ENCODE peak calls at places on chromosomes 4 and X, in seven cellular contexts. T, I, F, W, O, B and L are unnamed samples.

GRCh38 chr4:175246941-175247340 is 328.8 kb downstream of the ADAM29 start:
- DNase-seq in T (no peak), I (no peak), F (no peak), W (no peak), O (no peak), B (no peak), L (no peak)

GRCh38 chr4:179871726-179872125 is 2371.5 kb upstream of the TENM3 start:
- DNase-seq in T (no peak), I (no peak), F (no peak), W (no peak), O (no peak), B (no peak), L (no peak)

GRCh38 chr4:114563536-114564315 is 34.9 kb upstream of the UGT8 start:
- DNase-seq in T (no peak), I (no peak), F (no peak), W (no peak), O (no peak), B (no peak), L (no peak)

GRCh38 chr4:64781737-64782326 is 372.6 kb upstream of the TECRL start:
- DNase-seq in T (peak; percentile 7), I (peak; percentile 16), F (peak; percentile 2), W (no peak), O (no peak), B (no peak), L (peak; percentile 13)

GRCh38 chrX:143664302-143664701 is 28.4 kb upstream of the SLITRK4 start:
- DNase-seq in T (peak; percentile 4), I (no peak), F (peak; percentile 11), W (no peak), O (no peak), B (no peak), L (no peak)

GRCh38 chrX:6941041-6941440 is 206.5 kb upstream of the STS start:
- DNase-seq in T (no peak), I (no peak), F (no peak), W (no peak), O (no peak), B (no peak), L (no peak)

GRCh38 chrX:99077099-99077498 is 1333.0 kb downstream of the PCDH19 start:
- DNase-seq in T (no peak), I (no peak), F (no peak), W (no peak), O (no peak), B (no peak), L (no peak)

GRCh38 chr4:30716671-30717207 is 3.4 kb upstream of the PCDH7 start:
- DNase-seq in T (no peak), I (no peak), F (no peak), W (no peak), O (no peak), B (no peak), L (no peak)

GRCh38 chr4:140926672-140927071 is 170.5 kb upstream of the TBC1D9 start:
- DNase-seq in T (no peak), I (no peak), F (no peak), W (no peak), O (no peak), B (no peak), L (no peak)

GRCh38 chr4:45036677-45037076 is 310.3 kb upstream of the GNPDA2 start:
- DNase-seq in T (no peak), I (no peak), F (no peak), W (no peak), O (no peak), B (no peak), L (no peak)

GRCh38 chr4:31467781-31468180 is 747.6 kb downstream of the PCDH7 start:
- DNase-seq in T (no peak), I (no peak), F (no peak), W (no peak), O (no peak), B (no peak), L (no peak)

GRCh38 chrX:16774746-16775145 is 11.5 kb upstream of the TXLNG start:
- DNase-seq in T (no peak), I (no peak), F (no peak), W (no peak), O (no peak), B (no peak), L (no peak)

GRCh38 chr4:184028571-184028996 is 123.5 kb downstream of the STOX2 start:
- DNase-seq in T (no peak), I (no peak), F (no peak), W (no peak), O (no peak), B (no peak), L (no peak)

GRCh38 chr4:11424000-11424399 is 4.7 kb downstream of the HS3ST1 start:
- DNase-seq in T (peak; percentile 40), I (peak; percentile 39), F (peak; percentile 53), W (no peak), O (no peak), B (no peak), L (no peak)

GRCh38 chrX:83535417-83536244 is 27.5 kb downstream of the POU3F4 start:
- DNase-seq in T (no peak), I (no peak), F (no peak), W (peak; percentile 2), O (no peak), B (no peak), L (no peak)

GRCh38 chr4:108763226-108763593 is 357 bp upstream of the ETNPPL start:
- DNase-seq in T (peak; percentile 40), I (no peak), F (no peak), W (no peak), O (no peak), B (no peak), L (no peak)

GRCh38 chr4:74752798-74753197 is 41.5 kb downstream of the BTC start:
- DNase-seq in T (no peak), I (no peak), F (no peak), W (no peak), O (no peak), B (no peak), L (no peak)

GRCh38 chr4:159175165-159175988 is 72.5 kb downstream of the RAPGEF2 start:
- DNase-seq in T (peak; percentile 88), I (peak; percentile 77), F (peak; percentile 48), W (peak; percentile 73), O (peak; percentile 80), B (peak; percentile 57), L (peak; percentile 74)
- H3K4me3 ChIP-seq in T (no peak overlapping the region), I (no peak overlapping the region), F (peak overlapping the region; percentile 40), W (peak overlapping the region; percentile 60), O (no peak overlapping the region), B (no peak overlapping the region), L (no peak overlapping the region)

GRCh38 chr4:36024901-36025610 is 219.3 kb downstream of the ARAP2 start:
- DNase-seq in T (no peak), I (no peak), F (no peak), W (no peak), O (peak; percentile 28), B (no peak), L (no peak)
- TF ChIP-seq SIN3A in T (no peak), I (no peak), F (no peak), W (no peak), O (no peak), B (no peak), L (no peak)

DNA sequence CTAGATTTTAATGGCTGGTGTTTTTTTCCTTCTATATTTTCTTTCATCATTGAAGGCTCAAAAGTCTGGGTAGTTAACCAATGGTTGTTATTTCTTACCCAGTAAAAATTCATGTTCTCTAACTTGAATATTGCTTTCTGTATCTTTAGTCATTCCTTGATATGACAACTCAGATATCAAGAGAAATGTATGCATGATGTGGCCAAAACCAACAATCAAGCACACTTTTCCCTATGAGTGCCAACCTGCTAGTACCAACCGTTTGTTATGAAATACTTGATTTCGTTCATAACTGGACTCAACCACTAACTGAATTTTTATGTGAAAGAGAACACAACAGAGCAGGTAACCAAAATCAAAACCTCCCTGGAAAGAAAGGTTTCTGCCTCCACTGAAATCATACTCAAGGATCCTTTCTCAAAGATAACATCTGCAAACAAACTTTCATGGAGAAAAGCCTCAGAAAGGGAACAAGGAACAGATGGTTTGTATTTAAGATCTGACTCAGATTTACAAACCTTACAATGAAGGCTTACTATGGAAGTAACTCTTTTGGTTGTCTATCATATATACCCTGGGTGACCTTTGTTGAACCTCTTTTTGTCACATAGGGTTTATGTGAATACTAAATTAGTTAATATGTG is 8.3 kb upstream of the VEGFC start:
- DNase-seq in T (no peak), I (no peak), F (no peak), W (no peak), O (no peak), B (no peak), L (no peak)
- H3K4me3 ChIP-seq in T (no peak overlapping the region), I (no peak overlapping the region), F (no peak overlapping the region), W (no peak overlapping the region), O (no peak overlapping the region), B (no peak overlapping the region), L (no peak overlapping the region)

DNA sequence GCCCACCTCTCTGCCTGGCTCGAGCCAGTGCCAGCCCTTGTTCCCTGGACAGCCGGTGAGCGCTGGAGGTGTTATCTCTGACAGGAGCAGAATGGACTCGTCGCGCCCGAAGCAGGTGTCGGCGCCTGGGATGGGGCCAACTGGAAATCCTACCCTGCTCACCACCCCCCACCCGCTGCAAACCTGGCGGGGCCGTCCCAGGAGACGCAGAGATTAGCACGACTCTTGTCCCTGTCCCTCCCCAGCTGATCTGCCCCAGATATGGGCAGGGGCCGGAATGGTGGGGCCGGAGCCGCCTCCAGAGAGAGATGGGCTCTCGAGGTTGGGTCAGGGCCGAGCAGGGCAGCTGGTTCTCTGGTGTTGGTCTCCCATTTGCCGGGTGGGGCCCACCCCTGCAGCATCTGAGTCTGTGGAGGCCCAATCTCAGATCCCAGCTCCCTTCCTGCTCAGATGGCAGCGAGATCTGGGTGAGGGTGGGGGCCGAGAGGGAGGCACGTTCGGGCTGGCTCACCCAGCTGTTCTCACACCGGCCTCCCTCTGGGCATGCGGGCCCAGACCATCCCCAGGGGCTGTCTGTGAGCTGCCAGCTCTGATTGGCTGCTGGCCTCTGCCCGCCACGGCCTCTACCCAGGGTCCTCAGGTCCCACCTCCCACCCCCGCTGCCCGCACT is 20.1 kb upstream of the FGFR3 start:
- DNase-seq in T (no peak), I (no peak), F (peak; percentile 73), W (no peak), O (no peak), B (no peak), L (no peak)
- TF ChIP-seq SIN3A in T (no peak), I (no peak), F (no peak), W (no peak), O (no peak), B (no peak), L (no peak)

GRCh38 chrX:45847966-45848365 is 647.3 kb upstream of the DIPK2B start:
- DNase-seq in T (no peak), I (no peak), F (no peak), W (no peak), O (no peak), B (no peak), L (no peak)
- H3K4me3 ChIP-seq in T (no peak overlapping the region), I (no peak overlapping the region), F (no peak overlapping the region), W (no peak overlapping the region), O (no peak overlapping the region), B (no peak overlapping the region), L (no peak overlapping the region)

GRCh38 chr4:125388653-125389052 is 73.9 kb downstream of the FAT4 start:
- DNase-seq in T (no peak), I (no peak), F (no peak), W (no peak), O (no peak), B (no peak), L (no peak)

GRCh38 chr4:125389713-125390112 is 75.0 kb downstream of the FAT4 start:
- DNase-seq in T (no peak), I (no peak), F (no peak), W (no peak), O (no peak), B (no peak), L (peak; percentile 68)

GRCh38 chr4:125390727-125391126 is 76.0 kb downstream of the FAT4 start:
- DNase-seq in T (no peak), I (no peak), F (no peak), W (no peak), O (no peak), B (no peak), L (no peak)

GRCh38 chr4:125390126-125390525 is 75.4 kb downstream of the FAT4 start:
- DNase-seq in T (no peak), I (no peak), F (no peak), W (no peak), O (no peak), B (no peak), L (peak; percentile 69)

GRCh38 chr4:125387770-125388169 is 73.0 kb downstream of the FAT4 start:
- DNase-seq in T (no peak), I (no peak), F (no peak), W (no peak), O (no peak), B (no peak), L (no peak)
- TF ChIP-seq SIN3A in T (no peak), I (no peak), F (no peak), W (no peak), O (no peak), B (no peak), L (no peak)